ENCODE peak calls at places on chromosomes 3 and 15, in ten cellular contexts. One of them, this sample, is unnamed.

GRCh38 chr3:197756704-197757103 is 7.0 kb downstream of the FYTTD1 start:
- DNase-seq in Peyer's patch: no peak
- DNase-seq in heart right ventricle: no peak
- DNase-seq in lower lobe of right lung: no peak
- DNase-seq in AG10803: no peak
- DNase-seq in endothelial cell: no peak
- DNase-seq in body of pancreas: no peak
- DNase-seq in psoas muscle: no peak
- DNase-seq in neural crest cell: no peak
- DNase-seq in AG04450: no peak
- DNase-seq in this sample: no peak

GRCh38 chr3:37986479-37987314 is 3.9 kb upstream of the VILL start:
- DNase-seq in endothelial cell: peak
- DNase-seq in lower lobe of right lung: peak
- DNase-seq in Peyer's patch: no peak
- DNase-seq in AG04450: no peak
- DNase-seq in body of pancreas: peak
- DNase-seq in heart right ventricle: no peak
- DNase-seq in neural crest cell: no peak
- DNase-seq in AG10803: no peak
- DNase-seq in psoas muscle: no peak
- DNase-seq in this sample: no peak

GRCh38 chr15:80776420-80777045 is 2.6 kb upstream of the CEMIP start:
- DNase-seq in psoas muscle: peak
- DNase-seq in body of pancreas: peak
- DNase-seq in Peyer's patch: peak
- DNase-seq in AG04450: peak
- DNase-seq in neural crest cell: peak
- DNase-seq in endothelial cell: peak
- DNase-seq in AG10803: peak
- DNase-seq in heart right ventricle: peak
- DNase-seq in lower lobe of right lung: peak
- DNase-seq in this sample: peak

GRCh38 chr3:134640872-134641470 is 9.9 kb downstream of the KY start:
- DNase-seq in heart right ventricle: no peak
- DNase-seq in psoas muscle: no peak
- DNase-seq in endothelial cell: peak
- DNase-seq in lower lobe of right lung: no peak
- DNase-seq in Peyer's patch: no peak
- DNase-seq in AG04450: no peak
- DNase-seq in AG10803: peak
- DNase-seq in neural crest cell: peak
- DNase-seq in body of pancreas: no peak
- DNase-seq in this sample: no peak

GRCh38 chr3:3625461-3626271 is 173.6 kb upstream of the LRRN1 start:
- DNase-seq in lower lobe of right lung: no peak
- DNase-seq in heart right ventricle: no peak
- DNase-seq in Peyer's patch: no peak
- DNase-seq in neural crest cell: no peak
- DNase-seq in AG10803: no peak
- DNase-seq in endothelial cell: no peak
- DNase-seq in body of pancreas: no peak
- DNase-seq in psoas muscle: no peak
- DNase-seq in AG04450: no peak
- DNase-seq in this sample: no peak

GRCh38 chr15:39133201-39133600 is 447.7 kb upstream of the THBS1 start:
- DNase-seq in endothelial cell: no peak
- DNase-seq in Peyer's patch: no peak
- DNase-seq in neural crest cell: no peak
- DNase-seq in psoas muscle: no peak
- DNase-seq in AG04450: peak
- DNase-seq in lower lobe of right lung: no peak
- DNase-seq in AG10803: peak
- DNase-seq in body of pancreas: no peak
- DNase-seq in heart right ventricle: no peak
- DNase-seq in this sample: no peak

GRCh38 chr15:76991048-76991447 is 3.9 kb upstream of the PSTPIP1 start:
- DNase-seq in neural crest cell: no peak
- DNase-seq in AG04450: no peak
- DNase-seq in endothelial cell: no peak
- DNase-seq in AG10803: no peak
- DNase-seq in body of pancreas: peak
- DNase-seq in Peyer's patch: no peak
- DNase-seq in lower lobe of right lung: peak
- DNase-seq in heart right ventricle: no peak
- DNase-seq in psoas muscle: no peak
- DNase-seq in this sample: no peak

GRCh38 chr3:103308921-103309320 is 874.1 kb downstream of the ZPLD1 start:
- DNase-seq in Peyer's patch: no peak
- DNase-seq in AG04450: no peak
- DNase-seq in lower lobe of right lung: no peak
- DNase-seq in body of pancreas: no peak
- DNase-seq in neural crest cell: no peak
- DNase-seq in heart right ventricle: no peak
- DNase-seq in AG10803: no peak
- DNase-seq in endothelial cell: no peak
- DNase-seq in psoas muscle: no peak
- DNase-seq in this sample: no peak

GRCh38 chr3:129197341-129197740 is 13.6 kb upstream of the CNBP start:
- DNase-seq in heart right ventricle: no peak
- DNase-seq in AG10803: no peak
- DNase-seq in body of pancreas: no peak
- DNase-seq in AG04450: no peak
- DNase-seq in lower lobe of right lung: no peak
- DNase-seq in Peyer's patch: no peak
- DNase-seq in psoas muscle: no peak
- DNase-seq in neural crest cell: no peak
- DNase-seq in endothelial cell: no peak
- DNase-seq in this sample: no peak

GRCh38 chr3:65532164-65532563 is 506.6 kb downstream of the MAGI1 start:
- DNase-seq in heart right ventricle: no peak
- DNase-seq in AG04450: no peak
- DNase-seq in body of pancreas: no peak
- DNase-seq in endothelial cell: no peak
- DNase-seq in lower lobe of right lung: no peak
- DNase-seq in Peyer's patch: no peak
- DNase-seq in AG10803: no peak
- DNase-seq in psoas muscle: no peak
- DNase-seq in neural crest cell: no peak
- DNase-seq in this sample: no peak

GRCh38 chr15:66838671-66839239 is 136.7 kb downstream of the SMAD6 start:
- DNase-seq in endothelial cell: peak
- DNase-seq in psoas muscle: no peak
- DNase-seq in neural crest cell: no peak
- DNase-seq in AG10803: peak
- DNase-seq in Peyer's patch: no peak
- DNase-seq in AG04450: no peak
- DNase-seq in lower lobe of right lung: no peak
- DNase-seq in heart right ventricle: no peak
- DNase-seq in body of pancreas: no peak
- DNase-seq in this sample: no peak

GRCh38 chr15:40106203-40107161 is 2.2 kb downstream of the BMF start:
- DNase-seq in lower lobe of right lung: peak
- DNase-seq in Peyer's patch: peak
- DNase-seq in heart right ventricle: no peak
- DNase-seq in endothelial cell: peak
- DNase-seq in psoas muscle: peak
- DNase-seq in AG04450: no peak
- DNase-seq in AG10803: peak
- DNase-seq in neural crest cell: no peak
- DNase-seq in body of pancreas: peak
- DNase-seq in this sample: no peak

GRCh38 chr15:38220874-38221273 is 31.8 kb upstream of the SPRED1 start:
- DNase-seq in endothelial cell: no peak
- DNase-seq in AG10803: no peak
- DNase-seq in AG04450: no peak
- DNase-seq in Peyer's patch: no peak
- DNase-seq in heart right ventricle: no peak
- DNase-seq in lower lobe of right lung: no peak
- DNase-seq in body of pancreas: no peak
- DNase-seq in psoas muscle: no peak
- DNase-seq in neural crest cell: no peak
- DNase-seq in this sample: no peak

GRCh38 chr15:24734391-24734790 is 58.8 kb downstream of the NPAP1 start:
- DNase-seq in heart right ventricle: no peak
- DNase-seq in endothelial cell: no peak
- DNase-seq in neural crest cell: no peak
- DNase-seq in body of pancreas: no peak
- DNase-seq in AG04450: no peak
- DNase-seq in AG10803: no peak
- DNase-seq in psoas muscle: no peak
- DNase-seq in Peyer's patch: no peak
- DNase-seq in lower lobe of right lung: no peak
- DNase-seq in this sample: no peak

GRCh38 chr15:57566840-57567239 is 24.9 kb upstream of the MYZAP start:
- DNase-seq in body of pancreas: no peak
- DNase-seq in AG04450: no peak
- DNase-seq in Peyer's patch: no peak
- DNase-seq in psoas muscle: no peak
- DNase-seq in endothelial cell: no peak
- DNase-seq in AG10803: peak
- DNase-seq in lower lobe of right lung: no peak
- DNase-seq in heart right ventricle: peak
- DNase-seq in neural crest cell: no peak
- DNase-seq in this sample: no peak

GRCh38 chr3:13217736-13218540 is 144.7 kb upstream of the IQSEC1 start:
- DNase-seq in AG04450: no peak
- DNase-seq in body of pancreas: no peak
- DNase-seq in AG10803: peak
- DNase-seq in lower lobe of right lung: no peak
- DNase-seq in heart right ventricle: no peak
- DNase-seq in neural crest cell: no peak
- DNase-seq in endothelial cell: no peak
- DNase-seq in Peyer's patch: no peak
- DNase-seq in psoas muscle: no peak
- DNase-seq in this sample: no peak

GRCh38 chr3:185959609-185960517 is 22.0 kb upstream of the TRA2B start:
- DNase-seq in psoas muscle: no peak
- DNase-seq in AG04450: no peak
- DNase-seq in heart right ventricle: no peak
- DNase-seq in endothelial cell: no peak
- DNase-seq in body of pancreas: no peak
- DNase-seq in Peyer's patch: no peak
- DNase-seq in lower lobe of right lung: no peak
- DNase-seq in neural crest cell: no peak
- DNase-seq in AG10803: peak
- DNase-seq in this sample: no peak

DNA sequence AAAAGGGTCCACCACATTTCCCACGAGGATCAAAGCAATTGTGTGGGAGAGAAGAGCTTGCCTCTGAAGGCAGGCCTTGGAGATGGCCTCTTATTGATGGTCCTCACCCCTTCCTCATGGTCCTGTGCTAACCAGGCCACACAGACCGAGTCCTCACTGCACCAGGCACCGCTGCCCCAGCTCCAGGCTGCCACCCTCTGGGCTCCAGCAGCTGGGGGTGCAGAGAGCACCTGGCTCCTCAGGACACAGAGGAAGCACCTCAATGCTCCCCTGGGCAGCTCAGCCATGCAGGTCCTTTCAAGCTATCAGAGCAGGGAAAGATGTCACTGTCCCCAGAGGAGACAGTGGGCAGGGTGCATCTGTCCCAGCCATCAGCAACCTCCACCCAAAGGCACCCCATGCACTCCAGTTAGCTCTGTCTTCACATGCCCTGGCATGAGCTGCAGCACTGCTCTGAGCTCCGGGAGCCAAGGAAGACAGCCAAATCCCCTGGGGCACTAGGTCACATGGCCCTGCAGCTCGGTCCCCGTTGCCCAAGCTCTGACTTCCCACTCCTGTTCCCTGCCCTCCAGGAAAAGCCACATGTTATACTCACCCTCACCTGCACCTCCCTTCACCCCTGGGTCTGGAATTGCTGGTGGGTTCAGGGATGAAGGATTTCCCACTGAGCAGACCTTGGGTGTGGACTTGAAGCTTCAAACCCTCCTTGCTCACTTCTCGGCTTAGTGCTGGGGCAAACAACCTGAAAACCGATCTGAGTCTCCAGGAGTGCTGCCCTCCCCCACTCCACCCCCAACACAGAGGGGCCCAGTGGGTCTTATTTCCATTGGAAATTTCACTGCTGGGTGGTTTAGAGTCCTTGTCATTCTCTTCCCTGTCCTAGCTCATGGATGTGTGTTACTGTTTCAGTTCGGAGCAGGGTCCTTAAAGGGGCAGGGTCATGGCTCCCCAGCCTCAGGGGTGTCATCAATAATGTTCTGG is 32.6 kb downstream of the ALS2CL start:
- DNase-seq in AG10803: no peak
- DNase-seq in body of pancreas: no peak
- DNase-seq in psoas muscle: no peak
- DNase-seq in lower lobe of right lung: no peak
- DNase-seq in endothelial cell: no peak
- DNase-seq in AG04450: no peak
- DNase-seq in neural crest cell: no peak
- DNase-seq in Peyer's patch: peak
- DNase-seq in heart right ventricle: peak
- DNase-seq in this sample: no peak
- TF ChIP-seq CTCF in AG10803: no peak
- TF ChIP-seq CTCF in body of pancreas: no peak
- TF ChIP-seq CTCF in psoas muscle: no peak
- TF ChIP-seq CTCF in lower lobe of right lung: no peak
- TF ChIP-seq CTCF in endothelial cell: no peak
- TF ChIP-seq CTCF in AG04450: no peak
- TF ChIP-seq CTCF in neural crest cell: no peak
- TF ChIP-seq CTCF in Peyer's patch: no peak
- TF ChIP-seq CTCF in heart right ventricle: no peak
- TF ChIP-seq CTCF in this sample: no peak

GRCh38 chr3:55609230-55610100 is 122.4 kb upstream of the WNT5A start:
- DNase-seq in Peyer's patch: no peak
- DNase-seq in AG04450: no peak
- DNase-seq in lower lobe of right lung: no peak
- DNase-seq in body of pancreas: no peak
- DNase-seq in neural crest cell: no peak
- DNase-seq in endothelial cell: no peak
- DNase-seq in heart right ventricle: no peak
- DNase-seq in AG10803: no peak
- DNase-seq in psoas muscle: no peak
- DNase-seq in this sample: no peak
- TF ChIP-seq CTCF in Peyer's patch: no peak
- TF ChIP-seq CTCF in AG04450: no peak
- TF ChIP-seq CTCF in lower lobe of right lung: no peak
- TF ChIP-seq CTCF in body of pancreas: no peak
- TF ChIP-seq CTCF in neural crest cell: peak
- TF ChIP-seq CTCF in endothelial cell: peak
- TF ChIP-seq CTCF in heart right ventricle: no peak
- TF ChIP-seq CTCF in AG10803: no peak
- TF ChIP-seq CTCF in psoas muscle: no peak
- TF ChIP-seq CTCF in this sample: no peak

GRCh38 chr3:136713961-136714514 is 38.1 kb downstream of the STAG1 start:
- DNase-seq in psoas muscle: no peak
- DNase-seq in Peyer's patch: no peak
- DNase-seq in body of pancreas: no peak
- DNase-seq in endothelial cell: no peak
- DNase-seq in AG10803: no peak
- DNase-seq in neural crest cell: no peak
- DNase-seq in heart right ventricle: no peak
- DNase-seq in lower lobe of right lung: peak
- DNase-seq in AG04450: no peak
- DNase-seq in this sample: no peak
- TF ChIP-seq CTCF in psoas muscle: no peak
- TF ChIP-seq CTCF in Peyer's patch: no peak
- TF ChIP-seq CTCF in body of pancreas: no peak
- TF ChIP-seq CTCF in endothelial cell: no peak
- TF ChIP-seq CTCF in AG10803: no peak
- TF ChIP-seq CTCF in neural crest cell: no peak
- TF ChIP-seq CTCF in heart right ventricle: no peak
- TF ChIP-seq CTCF in lower lobe of right lung: no peak
- TF ChIP-seq CTCF in AG04450: no peak
- TF ChIP-seq CTCF in this sample: no peak

GRCh38 chr3:24726423-24726822 is 231.8 kb upstream of the THRB start:
- DNase-seq in heart right ventricle: no peak
- DNase-seq in AG04450: no peak
- DNase-seq in psoas muscle: no peak
- DNase-seq in AG10803: no peak
- DNase-seq in endothelial cell: no peak
- DNase-seq in neural crest cell: no peak
- DNase-seq in body of pancreas: no peak
- DNase-seq in lower lobe of right lung: no peak
- DNase-seq in Peyer's patch: no peak
- DNase-seq in this sample: no peak
- TF ChIP-seq CTCF in heart right ventricle: no peak
- TF ChIP-seq CTCF in AG04450: no peak
- TF ChIP-seq CTCF in psoas muscle: no peak
- TF ChIP-seq CTCF in AG10803: no peak
- TF ChIP-seq CTCF in endothelial cell: no peak
- TF ChIP-seq CTCF in neural crest cell: no peak
- TF ChIP-seq CTCF in body of pancreas: no peak
- TF ChIP-seq CTCF in lower lobe of right lung: no peak
- TF ChIP-seq CTCF in Peyer's patch: no peak
- TF ChIP-seq CTCF in this sample: no peak